ENCODE peak calls at places on chromosomes 11 and 22, in eight cellular contexts. U is pancreas; O is cardiac muscle cell; E is body of pancreas; C is CD8-positive, alpha-beta memory T cell; H is H9; J is heart left ventricle; S is adrenal gland. Z is an unnamed sample.

GRCh38 chr11:15692739-15693138 is 578.0 kb downstream of the INSC start:
- DNase-seq in H (no peak), J (no peak), O (peak; percentile 16), S (no peak), C (no peak), U (no peak), E (no peak), Z (no peak)

GRCh38 chr11:8408151-8408930 is 144.7 kb upstream of the LMO1 start:
- DNase-seq in C (no peak), U (no peak), J (no peak), E (no peak), S (no peak), H (no peak), O (no peak), Z (no peak)

GRCh38 chr11:115334932-115335788 is 169.1 kb downstream of the CADM1 start:
- DNase-seq in S (no peak), U (no peak), O (peak; percentile 52), J (no peak), C (no peak), E (no peak), H (no peak), Z (no peak)

GRCh38 chr11:12640926-12641849 is 33.0 kb upstream of the TEAD1 start:
- DNase-seq in O (no peak), H (no peak), S (no peak), J (no peak), C (no peak), E (no peak), U (no peak), Z (no peak)

GRCh38 chr11:29343465-29344333 is 673.1 kb downstream of the KCNA4 start:
- DNase-seq in C (no peak), J (peak; percentile 48), U (peak; percentile 80), S (peak; percentile 50), O (peak; percentile 70), E (peak; percentile 67), H (peak; percentile 76), Z (peak; percentile 5)

GRCh38 chr22:40189979-40190378 is 12.3 kb downstream of the TNRC6B start:
- DNase-seq in U (no peak), J (no peak), O (no peak), S (no peak), C (no peak), E (no peak), H (no peak), Z (no peak)

GRCh38 chr11:113488931-113489351 is 13.7 kb upstream of the DRD2 start:
- DNase-seq in C (no peak), U (no peak), S (no peak), H (no peak), E (no peak), J (no peak), O (no peak), Z (no peak)

GRCh38 chr11:61897387-61898246 is 6.3 kb upstream of the FADS3 start:
- DNase-seq in S (peak; percentile 64), U (peak; percentile 87), O (peak; percentile 79), C (peak; percentile 61), E (peak; percentile 79), H (peak; percentile 89), J (peak; percentile 74), Z (peak; percentile 68)

GRCh38 chr22:24521791-24522245 is 26.7 kb downstream of the UPB1 start:
- DNase-seq in H (peak; percentile 89), E (peak; percentile 57), C (no peak), O (peak; percentile 69), S (no peak), J (no peak), U (peak; percentile 66), Z (peak; percentile 39)

GRCh38 chr11:118002010-118002540 is 15.9 kb downstream of the IL10RA start:
- DNase-seq in J (no peak), U (no peak), O (no peak), E (no peak), S (no peak), H (no peak), C (no peak), Z (no peak)

GRCh38 chr11:35796542-35796941 is 134.0 kb downstream of the TRIM44 start:
- DNase-seq in U (no peak), H (no peak), O (peak; percentile 38), C (no peak), J (no peak), S (no peak), E (no peak), Z (no peak)

GRCh38 chr22:46040471-46041465 is 63.8 kb upstream of the WNT7B start:
- DNase-seq in C (no peak), S (peak; percentile 11), J (no peak), O (no peak), U (no peak), E (peak; percentile 65), H (no peak), Z (no peak)

GRCh38 chr11:6618117-6619020 is 853 bp downstream of the TPP1 start:
- DNase-seq in U (peak; percentile 43), S (peak; percentile 89), J (no peak), O (peak; percentile 89), H (no peak), E (no peak), C (peak; percentile 64), Z (peak; percentile 41)

GRCh38 chr11:35418282-35418846 is 994 bp downstream of the SLC1A2 start:
- DNase-seq in C (no peak), S (no peak), U (peak; percentile 71), H (peak; percentile 72), J (no peak), E (no peak), O (no peak), Z (no peak)

GRCh38 chr11:71447791-71448256 is 369 bp downstream of the DHCR7 start:
- DNase-seq in E (no peak), H (no peak), U (peak; percentile 79), O (peak; percentile 18), C (peak; percentile 40), S (no peak), J (peak; percentile 58), Z (no peak)

GRCh38 chr11:2565447-2566222 is 120.8 kb downstream of the KCNQ1 start:
- DNase-seq in O (no peak), S (no peak), J (no peak), U (peak; percentile 49), H (no peak), C (no peak), E (no peak), Z (no peak)

GRCh38 chr11:24386551-24387404 is 110.1 kb upstream of the LUZP2 start:
- DNase-seq in E (no peak), C (no peak), J (no peak), S (no peak), U (no peak), O (peak; percentile 61), H (no peak), Z (no peak)

GRCh38 chr11:108927791-108928545 is 263.1 kb downstream of the DDX10 start:
- DNase-seq in H (no peak), U (no peak), O (no peak), E (no peak), J (no peak), C (no peak), S (no peak), Z (no peak)

GRCh38 chr11:126393143-126393542 is 37.7 kb downstream of the ST3GAL4 start:
- DNase-seq in U (no peak), O (no peak), S (no peak), E (no peak), C (no peak), H (no peak), J (no peak), Z (no peak)

GRCh38 chr11:94100253-94100652 is 28.4 kb upstream of the PANX1 start:
- DNase-seq in J (no peak), U (no peak), O (no peak), E (no peak), C (no peak), S (no peak), H (no peak), Z (no peak)
- H3K27ac ChIP-seq in J (no peak overlapping the region), U (no peak overlapping the region), O (no peak overlapping the region), E (no peak overlapping the region), C (no peak overlapping the region), S (no peak overlapping the region), H (no peak overlapping the region), Z (no peak overlapping the region)

DNA sequence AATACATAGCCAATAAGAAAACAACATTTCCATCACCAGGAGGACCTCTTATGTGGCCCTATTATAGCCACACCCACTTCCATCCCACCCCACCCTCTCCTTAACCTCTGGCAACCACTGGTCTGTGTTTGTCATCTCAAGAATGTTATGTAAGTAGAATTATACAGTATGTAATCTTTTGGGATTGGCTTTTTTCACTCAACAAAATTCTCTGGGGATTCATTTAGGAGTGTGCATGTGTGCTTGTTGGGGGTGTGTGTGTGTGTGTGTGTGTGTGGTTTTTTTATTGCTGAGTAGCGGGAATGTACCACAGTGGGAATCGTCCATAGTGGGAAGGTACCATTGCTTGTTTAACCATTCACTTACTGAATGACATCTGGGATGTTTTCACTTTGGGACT is 5.2 kb downstream of the KCNJ5 start:
- DNase-seq in H (no peak), C (no peak), U (no peak), E (no peak), S (peak; percentile 46), O (no peak), J (no peak), Z (no peak)
- H3K27me3 ChIP-seq in H (peaks cover 41% of the 10 kb centered on the region), C (no peaks in the 10 kb centered on the region), U (no peaks in the 10 kb centered on the region), E (no peaks in the 10 kb centered on the region), S (no peaks in the 10 kb centered on the region), O (no peaks in the 10 kb centered on the region), J (no peaks in the 10 kb centered on the region), Z (no peaks in the 10 kb centered on the region)

DNA sequence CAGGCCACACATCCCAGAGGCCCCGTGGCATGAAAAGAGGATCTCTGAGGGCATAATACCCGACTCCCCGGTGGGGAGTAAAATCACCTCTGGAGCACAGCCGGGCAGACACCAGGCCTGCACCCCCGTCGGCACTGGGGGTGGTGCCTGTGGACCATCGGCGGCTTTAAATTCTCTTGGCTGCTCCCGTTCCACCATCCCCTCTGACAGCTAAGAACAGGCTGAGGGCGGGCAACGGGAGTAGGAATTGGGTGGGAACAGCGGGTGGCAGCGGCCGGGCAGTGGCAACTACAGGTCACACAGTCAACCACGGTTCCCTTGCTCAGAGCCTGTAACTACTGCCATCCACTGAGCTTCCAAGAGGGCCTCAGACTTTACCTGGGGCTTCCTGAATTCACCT is 40.2 kb upstream of the MOB2 start:
- DNase-seq in H (no peak), O (no peak), U (peak; percentile 33), S (no peak), E (no peak), J (no peak), C (no peak), Z (no peak)
- H3K4me1 ChIP-seq in H (no peaks in the 10 kb centered on the region), O (peaks cover 11% of the 10 kb centered on the region), U (no peaks in the 10 kb centered on the region), S (peaks cover 3% of the 10 kb centered on the region), E (peaks cover 5% of the 10 kb centered on the region), J (peaks cover 15% of the 10 kb centered on the region), C (peaks cover 15% of the 10 kb centered on the region), Z (peaks cover 4% of the 10 kb centered on the region)

GRCh38 chr11:122195790-122196189 is 79.8 kb upstream of the BLID start:
- DNase-seq in H (no peak), U (no peak), E (no peak), S (no peak), J (no peak), C (no peak), O (no peak), Z (no peak)

GRCh38 chr11:122201126-122201525 is 85.1 kb upstream of the BLID start:
- DNase-seq in H (no peak), J (no peak), S (no peak), E (no peak), C (no peak), U (no peak), O (no peak), Z (no peak)

GRCh38 chr11:122198291-122198983 is 82.4 kb upstream of the BLID start:
- DNase-seq in S (no peak), H (no peak), J (no peak), E (no peak), O (peak; percentile 48), U (no peak), C (no peak), Z (no peak)

GRCh38 chr11:122199661-122200060 is 83.6 kb upstream of the BLID start:
- DNase-seq in S (no peak), J (no peak), E (no peak), H (no peak), O (peak; percentile 61), C (no peak), U (no peak), Z (no peak)

GRCh38 chr11:122197055-122197987 is 81.3 kb upstream of the BLID start:
- DNase-seq in S (peak; percentile 78), E (no peak), H (no peak), C (no peak), U (no peak), J (no peak), O (peak; percentile 92), Z (no peak)
- H3K27ac ChIP-seq in S (no peak overlapping the region), E (no peak overlapping the region), H (no peak overlapping the region), C (no peak overlapping the region), U (no peak overlapping the region), J (no peak overlapping the region), O (no peak overlapping the region), Z (no peak overlapping the region)

Z was measured in naive thymus-derived CD4-positive, alpha-beta T cell.